ENCODE peak calls at places on chromosomes 5 and 9, in eight cellular contexts. One of them, this sample, is unnamed.

GRCh38 chr9:37645903-37646506 is 4.7 kb upstream of the FRMPD1 start:
- DNase-seq in right atrium auricular region: no peak
- DNase-seq in fibroblast of lung: no peak
- DNase-seq in gastrocnemius medialis: no peak
- DNase-seq in CD8-positive, alpha-beta T cell: no peak
- DNase-seq in PC-9: no peak
- DNase-seq in uterus: no peak
- DNase-seq in bronchial epithelial cell: no peak
- DNase-seq in this sample: no peak

GRCh38 chr5:73186976-73187375 is 14.0 kb downstream of the TMEM174 start:
- DNase-seq in bronchial epithelial cell: no peak
- DNase-seq in PC-9: no peak
- DNase-seq in right atrium auricular region: no peak
- DNase-seq in gastrocnemius medialis: no peak
- DNase-seq in uterus: no peak
- DNase-seq in CD8-positive, alpha-beta T cell: no peak
- DNase-seq in fibroblast of lung: no peak
- DNase-seq in this sample: no peak

GRCh38 chr9:1514733-1515363 is 464.7 kb downstream of the DMRT2 start:
- DNase-seq in right atrium auricular region: no peak
- DNase-seq in uterus: no peak
- DNase-seq in fibroblast of lung: no peak
- DNase-seq in PC-9: no peak
- DNase-seq in gastrocnemius medialis: no peak
- DNase-seq in bronchial epithelial cell: peak; percentile 34
- DNase-seq in CD8-positive, alpha-beta T cell: no peak
- DNase-seq in this sample: no peak

GRCh38 chr9:136342191-136343120 is 15.1 kb downstream of the GPSM1 start:
- DNase-seq in right atrium auricular region: peak; percentile 92
- DNase-seq in uterus: peak; percentile 82
- DNase-seq in fibroblast of lung: peak; percentile 70
- DNase-seq in gastrocnemius medialis: peak; percentile 48
- DNase-seq in CD8-positive, alpha-beta T cell: peak; percentile 64
- DNase-seq in bronchial epithelial cell: peak; percentile 60
- DNase-seq in PC-9: peak; percentile 92
- DNase-seq in this sample: no peak

GRCh38 chr5:172276214-172276613 is 7.3 kb downstream of the UBTD2 start:
- DNase-seq in bronchial epithelial cell: peak; percentile 82
- DNase-seq in uterus: no peak
- DNase-seq in fibroblast of lung: no peak
- DNase-seq in right atrium auricular region: no peak
- DNase-seq in PC-9: peak; percentile 25
- DNase-seq in gastrocnemius medialis: no peak
- DNase-seq in CD8-positive, alpha-beta T cell: no peak
- DNase-seq in this sample: no peak

GRCh38 chr5:75603421-75603820 is 7.8 kb upstream of the ANKDD1B start:
- DNase-seq in fibroblast of lung: peak; percentile 84
- DNase-seq in CD8-positive, alpha-beta T cell: no peak
- DNase-seq in uterus: no peak
- DNase-seq in right atrium auricular region: no peak
- DNase-seq in bronchial epithelial cell: peak; percentile 80
- DNase-seq in gastrocnemius medialis: no peak
- DNase-seq in PC-9: no peak
- DNase-seq in this sample: peak; percentile 46

GRCh38 chr9:92493741-92494387 is 11.6 kb upstream of the ASPN start:
- DNase-seq in right atrium auricular region: no peak
- DNase-seq in bronchial epithelial cell: no peak
- DNase-seq in PC-9: no peak
- DNase-seq in CD8-positive, alpha-beta T cell: no peak
- DNase-seq in fibroblast of lung: no peak
- DNase-seq in uterus: no peak
- DNase-seq in gastrocnemius medialis: no peak
- DNase-seq in this sample: no peak

GRCh38 chr9:21801683-21802417 is 586 bp upstream of the MTAP start:
- DNase-seq in bronchial epithelial cell: peak; percentile 85
- DNase-seq in right atrium auricular region: peak; percentile 72
- DNase-seq in uterus: peak; percentile 80
- DNase-seq in CD8-positive, alpha-beta T cell: peak; percentile 58
- DNase-seq in fibroblast of lung: peak; percentile 88
- DNase-seq in PC-9: peak; percentile 75
- DNase-seq in gastrocnemius medialis: peak; percentile 60
- DNase-seq in this sample: no peak

GRCh38 chr9:70588381-70588780 is 173.9 kb upstream of the KLF9 start:
- DNase-seq in fibroblast of lung: peak; percentile 87
- DNase-seq in CD8-positive, alpha-beta T cell: no peak
- DNase-seq in gastrocnemius medialis: no peak
- DNase-seq in uterus: no peak
- DNase-seq in PC-9: no peak
- DNase-seq in bronchial epithelial cell: no peak
- DNase-seq in right atrium auricular region: no peak
- DNase-seq in this sample: no peak

GRCh38 chr5:14510156-14510734 is 71.3 kb upstream of the OTULINL start:
- DNase-seq in gastrocnemius medialis: no peak
- DNase-seq in PC-9: no peak
- DNase-seq in right atrium auricular region: no peak
- DNase-seq in uterus: no peak
- DNase-seq in CD8-positive, alpha-beta T cell: no peak
- DNase-seq in fibroblast of lung: no peak
- DNase-seq in bronchial epithelial cell: no peak
- DNase-seq in this sample: no peak

GRCh38 chr5:87048156-87048555 is 219.5 kb upstream of the RASA1 start:
- DNase-seq in PC-9: no peak
- DNase-seq in bronchial epithelial cell: peak; percentile 13
- DNase-seq in fibroblast of lung: no peak
- DNase-seq in gastrocnemius medialis: no peak
- DNase-seq in CD8-positive, alpha-beta T cell: no peak
- DNase-seq in right atrium auricular region: no peak
- DNase-seq in uterus: no peak
- DNase-seq in this sample: no peak

GRCh38 chr9:91951944-91952520 is 2.0 kb upstream of the ROR2 start:
- DNase-seq in CD8-positive, alpha-beta T cell: no peak
- DNase-seq in right atrium auricular region: no peak
- DNase-seq in gastrocnemius medialis: no peak
- DNase-seq in bronchial epithelial cell: no peak
- DNase-seq in fibroblast of lung: no peak
- DNase-seq in uterus: no peak
- DNase-seq in PC-9: no peak
- DNase-seq in this sample: no peak

GRCh38 chr5:28729067-28729466 is 1690.7 kb upstream of the CDH9 start:
- DNase-seq in PC-9: no peak
- DNase-seq in right atrium auricular region: no peak
- DNase-seq in fibroblast of lung: no peak
- DNase-seq in CD8-positive, alpha-beta T cell: no peak
- DNase-seq in uterus: no peak
- DNase-seq in bronchial epithelial cell: no peak
- DNase-seq in gastrocnemius medialis: no peak
- DNase-seq in this sample: no peak

GRCh38 chr5:39270172-39270848 is 50.9 kb upstream of the FYB1 start:
- DNase-seq in right atrium auricular region: no peak
- DNase-seq in PC-9: no peak
- DNase-seq in bronchial epithelial cell: no peak
- DNase-seq in uterus: no peak
- DNase-seq in CD8-positive, alpha-beta T cell: no peak
- DNase-seq in gastrocnemius medialis: no peak
- DNase-seq in fibroblast of lung: no peak
- DNase-seq in this sample: no peak

GRCh38 chr9:100308965-100309564 is 43.7 kb downstream of the TEX10 start:
- DNase-seq in bronchial epithelial cell: no peak
- DNase-seq in fibroblast of lung: peak; percentile 11
- DNase-seq in CD8-positive, alpha-beta T cell: no peak
- DNase-seq in PC-9: no peak
- DNase-seq in gastrocnemius medialis: no peak
- DNase-seq in right atrium auricular region: no peak
- DNase-seq in uterus: no peak
- DNase-seq in this sample: no peak

GRCh38 chr9:90774682-90775081 is 26.9 kb upstream of the SYK start:
- DNase-seq in uterus: no peak
- DNase-seq in right atrium auricular region: no peak
- DNase-seq in fibroblast of lung: no peak
- DNase-seq in gastrocnemius medialis: no peak
- DNase-seq in bronchial epithelial cell: peak; percentile 18
- DNase-seq in CD8-positive, alpha-beta T cell: no peak
- DNase-seq in PC-9: no peak
- DNase-seq in this sample: no peak
- TF ChIP-seq CTCF in uterus: no peak
- TF ChIP-seq CTCF in right atrium auricular region: no peak
- TF ChIP-seq CTCF in fibroblast of lung: no peak
- TF ChIP-seq CTCF in gastrocnemius medialis: no peak
- TF ChIP-seq CTCF in bronchial epithelial cell: peak; percentile 28
- TF ChIP-seq CTCF in CD8-positive, alpha-beta T cell: no peak
- TF ChIP-seq CTCF in PC-9: no peak
- TF ChIP-seq CTCF in this sample: no peak

GRCh38 chr5:181098642-181099452 is 32.1 kb downstream of the OR2V1 start:
- DNase-seq in PC-9: no peak
- DNase-seq in gastrocnemius medialis: no peak
- DNase-seq in CD8-positive, alpha-beta T cell: peak; percentile 47
- DNase-seq in bronchial epithelial cell: no peak
- DNase-seq in fibroblast of lung: no peak
- DNase-seq in right atrium auricular region: no peak
- DNase-seq in uterus: no peak
- DNase-seq in this sample: no peak

GRCh38 chr5:181099453-181100086 is 31.4 kb downstream of the OR2V1 start:
- DNase-seq in gastrocnemius medialis: no peak
- DNase-seq in right atrium auricular region: no peak
- DNase-seq in CD8-positive, alpha-beta T cell: peak; percentile 32
- DNase-seq in bronchial epithelial cell: no peak
- DNase-seq in fibroblast of lung: no peak
- DNase-seq in PC-9: no peak
- DNase-seq in uterus: no peak
- DNase-seq in this sample: no peak

GRCh38 chr5:181100121-181101015 is 30.6 kb downstream of the OR2V1 start:
- DNase-seq in uterus: no peak
- DNase-seq in fibroblast of lung: peak; percentile 4
- DNase-seq in PC-9: no peak
- DNase-seq in gastrocnemius medialis: no peak
- DNase-seq in CD8-positive, alpha-beta T cell: peak; percentile 45
- DNase-seq in right atrium auricular region: no peak
- DNase-seq in bronchial epithelial cell: no peak
- DNase-seq in this sample: no peak
- H3K4me3 ChIP-seq in uterus: no peak overlapping the region
- H3K4me3 ChIP-seq in fibroblast of lung: no peak overlapping the region
- H3K4me3 ChIP-seq in PC-9: no peak overlapping the region
- H3K4me3 ChIP-seq in gastrocnemius medialis: no peak overlapping the region
- H3K4me3 ChIP-seq in CD8-positive, alpha-beta T cell: no peak overlapping the region
- H3K4me3 ChIP-seq in right atrium auricular region: peak overlapping the region; percentile 2
- H3K4me3 ChIP-seq in bronchial epithelial cell: no peak overlapping the region
- H3K4me3 ChIP-seq in this sample: peak overlapping the region; percentile 15

DNA sequence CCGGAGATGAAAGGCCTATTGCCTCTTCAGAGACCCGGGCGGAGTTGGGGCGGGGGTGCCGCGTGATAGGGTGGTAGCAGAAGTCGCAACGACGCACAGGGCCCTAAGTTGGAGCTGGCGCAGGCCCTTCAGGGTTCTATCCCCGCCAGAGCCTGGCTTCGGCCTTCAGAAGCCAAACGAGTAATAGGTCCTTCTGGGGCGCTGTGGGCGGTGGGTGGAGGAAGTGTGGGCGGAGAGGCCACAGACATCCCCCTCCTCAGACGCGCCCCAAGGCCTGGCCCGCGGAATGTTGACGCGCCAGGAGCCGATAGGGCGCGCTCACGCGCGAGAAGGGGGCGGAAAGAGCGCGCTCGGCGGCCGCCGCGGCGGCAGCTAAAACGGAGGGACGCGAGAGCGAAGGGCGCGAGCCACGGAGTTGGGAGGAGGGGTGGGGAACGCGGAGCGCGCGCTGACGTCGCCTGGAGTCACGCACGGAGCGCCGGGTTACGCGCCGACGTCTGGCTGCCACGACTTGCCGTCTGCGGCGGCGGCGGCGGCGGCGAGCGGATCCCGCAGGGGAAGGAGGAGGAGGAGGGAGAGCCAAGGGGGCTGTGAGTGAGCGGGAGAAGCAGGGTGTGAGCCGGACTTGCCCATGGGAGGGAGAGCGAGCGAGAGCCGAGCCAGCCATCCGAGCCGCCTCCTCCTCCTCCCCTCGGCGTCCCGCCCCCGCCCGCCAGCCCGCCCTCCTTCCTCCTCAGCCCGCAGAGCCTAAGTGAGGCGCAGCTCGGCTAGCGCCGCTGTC is 6.4 kb upstream of the PURA start:
- DNase-seq in bronchial epithelial cell: peak; percentile 79
- DNase-seq in uterus: peak; percentile 91
- DNase-seq in PC-9: peak; percentile 92
- DNase-seq in fibroblast of lung: peak; percentile 91
- DNase-seq in CD8-positive, alpha-beta T cell: peak; percentile 96
- DNase-seq in gastrocnemius medialis: peak; percentile 92
- DNase-seq in right atrium auricular region: peak; percentile 91
- DNase-seq in this sample: peak; percentile 51
- TF ChIP-seq CTCF in bronchial epithelial cell: peak; percentile 26
- TF ChIP-seq CTCF in uterus: peak; percentile 33
- TF ChIP-seq CTCF in PC-9: peak; percentile 45
- TF ChIP-seq CTCF in fibroblast of lung: no peak
- TF ChIP-seq CTCF in CD8-positive, alpha-beta T cell: no peak
- TF ChIP-seq CTCF in gastrocnemius medialis: peak; percentile 32
- TF ChIP-seq CTCF in right atrium auricular region: peak; percentile 15
- TF ChIP-seq CTCF in this sample: peak; percentile 44

GRCh38 chr9:124758691-124759090 is 12.4 kb downstream of the NR6A1 start:
- DNase-seq in PC-9: no peak
- DNase-seq in right atrium auricular region: no peak
- DNase-seq in CD8-positive, alpha-beta T cell: no peak
- DNase-seq in gastrocnemius medialis: no peak
- DNase-seq in fibroblast of lung: no peak
- DNase-seq in bronchial epithelial cell: no peak
- DNase-seq in uterus: no peak
- DNase-seq in this sample: no peak

GRCh38 chr9:124757589-124757988 is 13.5 kb downstream of the NR6A1 start:
- DNase-seq in CD8-positive, alpha-beta T cell: no peak
- DNase-seq in fibroblast of lung: no peak
- DNase-seq in uterus: no peak
- DNase-seq in bronchial epithelial cell: no peak
- DNase-seq in gastrocnemius medialis: no peak
- DNase-seq in right atrium auricular region: no peak
- DNase-seq in PC-9: no peak
- DNase-seq in this sample: no peak

GRCh38 chr9:124758061-124758460 is 13.1 kb downstream of the NR6A1 start:
- DNase-seq in uterus: no peak
- DNase-seq in fibroblast of lung: no peak
- DNase-seq in CD8-positive, alpha-beta T cell: no peak
- DNase-seq in gastrocnemius medialis: no peak
- DNase-seq in PC-9: no peak
- DNase-seq in right atrium auricular region: no peak
- DNase-seq in bronchial epithelial cell: no peak
- DNase-seq in this sample: no peak

GRCh38 chr9:124760719-124761118 is 10.4 kb downstream of the NR6A1 start:
- DNase-seq in PC-9: no peak
- DNase-seq in right atrium auricular region: no peak
- DNase-seq in CD8-positive, alpha-beta T cell: no peak
- DNase-seq in fibroblast of lung: no peak
- DNase-seq in uterus: no peak
- DNase-seq in bronchial epithelial cell: no peak
- DNase-seq in gastrocnemius medialis: no peak
- DNase-seq in this sample: no peak

DNA sequence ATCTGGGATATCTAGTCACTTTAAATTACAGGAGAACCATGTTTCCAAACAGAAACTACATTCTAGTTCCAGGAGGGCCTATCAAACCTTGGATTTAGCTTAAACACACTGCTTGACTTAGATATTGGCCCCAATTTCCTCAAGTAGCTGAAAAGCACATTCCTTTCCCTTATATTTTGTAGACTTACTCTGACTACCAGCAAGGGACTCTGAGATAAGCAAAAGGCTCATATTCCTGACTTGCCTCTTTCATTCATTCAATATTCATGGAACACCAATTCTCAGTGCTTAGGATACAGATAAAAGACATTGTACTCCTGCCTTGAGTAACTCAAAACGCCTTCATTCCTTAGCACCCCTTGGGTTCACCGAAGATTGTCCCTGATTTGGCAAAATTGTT is 11.8 kb downstream of the NR6A1 start:
- DNase-seq in PC-9: no peak
- DNase-seq in uterus: no peak
- DNase-seq in gastrocnemius medialis: no peak
- DNase-seq in fibroblast of lung: no peak
- DNase-seq in bronchial epithelial cell: no peak
- DNase-seq in CD8-positive, alpha-beta T cell: no peak
- DNase-seq in right atrium auricular region: no peak
- DNase-seq in this sample: no peak
- H3K4me3 ChIP-seq in PC-9: no peak overlapping the region
- H3K4me3 ChIP-seq in uterus: no peak overlapping the region
- H3K4me3 ChIP-seq in gastrocnemius medialis: no peak overlapping the region
- H3K4me3 ChIP-seq in fibroblast of lung: no peak overlapping the region
- H3K4me3 ChIP-seq in bronchial epithelial cell: no peak overlapping the region
- H3K4me3 ChIP-seq in CD8-positive, alpha-beta T cell: no peak overlapping the region
- H3K4me3 ChIP-seq in right atrium auricular region: no peak overlapping the region
- H3K4me3 ChIP-seq in this sample: no peak overlapping the region